ENCODE peak calls at places on chromosomes 16 and 17, in four cellular contexts. F is H1, B is GM12878, U is HepG2. T is an unnamed sample.

GRCh38 chr16:67719778-67720144 is 645 bp upstream of the GFOD2 start:
- DNase-seq in F (no peak), B (no peak), U (peak; percentile 48), T (peak; percentile 72)

GRCh38 chr16:63789603-63790002 is 1332.3 kb downstream of the CDH11 start:
- DNase-seq in F (no peak), B (no peak), U (no peak), T (no peak)

GRCh38 chr16:57051696-57052228 is 40.6 kb upstream of the CPNE2 start:
- DNase-seq in F (no peak), B (no peak), U (no peak), T (no peak)

GRCh38 chr17:59641799-59642484 is 22.2 kb downstream of the CLTC start:
- DNase-seq in F (no peak), B (peak; percentile 63), U (no peak), T (no peak)

GRCh38 chr16:29943846-29944669 is 17.8 kb upstream of the TMEM219 start:
- DNase-seq in F (no peak), B (no peak), U (peak; percentile 91), T (peak; percentile 83)

GRCh38 chr17:75146597-75146996 is 7.7 kb downstream of the JPT1 start:
- DNase-seq in F (no peak), B (no peak), U (no peak), T (no peak)

GRCh38 chr17:76088041-76088867 is 9.3 kb downstream of the ZACN start:
- DNase-seq in F (no peak), B (no peak), U (no peak), T (no peak)

GRCh38 chr17:18951941-18952842 is at the start of gene SLC5A10:
- DNase-seq in F (no peak), B (no peak), U (peak; percentile 51), T (peak; percentile 11)

GRCh38 chr17:56979091-56979480 is 1.2 kb downstream of the SCPEP1 start:
- DNase-seq in F (no peak), B (no peak), U (no peak), T (peak; percentile 9)

GRCh38 chr16:1926223-1926718 is 8.1 kb upstream of the HS3ST6 start:
- DNase-seq in F (no peak), B (no peak), U (no peak), T (no peak)

GRCh38 chr16:86758932-86759331 is 180.6 kb downstream of the FOXL1 start:
- DNase-seq in F (no peak), B (no peak), U (no peak), T (no peak)

GRCh38 chr16:49378238-49378637 is 4.6 kb downstream of the C16orf78 start:
- DNase-seq in F (no peak), B (no peak), U (no peak), T (no peak)

GRCh38 chr16:66222756-66223155 is 143.7 kb upstream of the CDH5 start:
- DNase-seq in F (no peak), B (no peak), U (no peak), T (no peak)

GRCh38 chr16:66278111-66278531 is 88.4 kb upstream of the CDH5 start:
- DNase-seq in F (no peak), B (no peak), U (no peak), T (no peak)

DNA sequence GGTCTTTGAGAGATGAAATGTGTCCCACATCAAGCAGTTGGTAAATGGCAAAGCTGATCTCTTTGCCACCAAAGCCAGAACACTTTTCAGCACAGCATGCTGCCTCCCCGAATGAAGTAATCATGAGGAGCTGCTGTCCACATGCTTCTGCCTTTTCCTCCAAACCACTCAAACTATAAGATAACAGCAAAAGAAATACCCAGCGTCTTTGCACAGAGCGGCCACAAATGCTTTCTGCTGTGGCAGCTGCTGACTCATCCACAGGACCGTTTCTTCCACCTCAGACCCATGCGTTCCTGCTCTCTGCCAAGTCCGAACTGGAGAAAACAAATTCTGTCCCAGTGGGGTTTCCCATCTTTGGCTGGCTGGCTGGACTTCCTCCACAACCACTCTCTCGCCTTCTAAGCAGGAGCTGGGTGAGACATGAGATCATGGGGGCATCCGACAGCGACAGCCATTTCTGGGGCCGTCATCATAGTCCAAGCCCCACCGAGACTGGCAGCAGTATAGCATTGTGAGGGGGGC is 27.1 kb downstream of the TBC1D3B start:
- DNase-seq in F (no peak), B (no peak), U (no peak), T (no peak)
- TF ChIP-seq RAD21 in F (no peak), B (no peak), U (no peak), T (no peak)

GRCh38 chr17:8965394-8966168 is at the start of gene PIK3R5:
- DNase-seq in F (peak; percentile 63), B (no peak), U (no peak), T (peak; percentile 77)
- TF ChIP-seq HDAC6 in F (no peak), B (peak; percentile 68), U (no peak), T (no peak)

GRCh38 chr16:4984174-4985000 is 26.3 kb downstream of the SEC14L5 start:
- DNase-seq in F (no peak), B (no peak), U (no peak), T (no peak)
- TF ChIP-seq RAD21 in F (no peak), B (no peak), U (no peak), T (no peak)

GRCh38 chr17:7133424-7133823 is 18.8 kb upstream of the ASGR2 start:
- DNase-seq in F (no peak), B (peak; percentile 36), U (peak; percentile 74), T (peak; percentile 26)

GRCh38 chr17:7130626-7131467 is 16.2 kb upstream of the ASGR2 start:
- DNase-seq in F (no peak), B (no peak), U (no peak), T (no peak)

GRCh38 chr17:7129311-7129710 is 14.7 kb upstream of the ASGR2 start:
- DNase-seq in F (no peak), B (no peak), U (no peak), T (no peak)

GRCh38 chr17:7133916-7134315 is 19.3 kb upstream of the ASGR2 start:
- DNase-seq in F (no peak), B (no peak), U (no peak), T (no peak)

GRCh38 chr17:7132511-7133094 is 18.0 kb upstream of the ASGR2 start:
- DNase-seq in F (peak; percentile 63), B (peak; percentile 84), U (peak; percentile 61), T (no peak)
- TF ChIP-seq HDAC6 in F (no peak), B (no peak), U (no peak), T (no peak)

DNA sequence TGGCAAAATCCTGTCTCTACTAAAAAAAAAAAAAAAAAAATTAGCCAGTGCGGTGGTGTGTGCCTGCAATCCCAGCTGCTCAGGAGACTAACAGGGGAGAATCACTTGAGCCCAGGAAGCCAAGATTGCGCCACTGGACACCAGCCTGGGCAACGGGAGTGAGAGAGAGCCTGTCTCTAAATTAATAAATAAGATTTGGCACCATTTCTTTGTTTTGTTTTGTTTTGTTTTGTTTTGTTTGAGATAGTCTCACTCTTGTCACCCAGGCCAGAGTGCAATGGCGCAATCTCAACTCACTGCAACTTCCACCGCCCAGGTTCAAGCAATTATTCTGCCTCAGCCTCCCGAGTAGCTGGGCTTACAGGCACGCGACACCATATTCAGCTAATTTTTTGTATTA is 9.4 kb upstream of the GAST start:
- DNase-seq in F (no peak), B (no peak), U (no peak), T (no peak)
- TF ChIP-seq RAD21 in F (no peak), B (no peak), U (no peak), T (no peak)